ENCODE peak calls at places on chromosome 22, in five cellular contexts. I, D, K, F and Z are unnamed samples.

GRCh38 chr22:19169947-19170318 is 8.6 kb downstream of the SLC25A1 start:
- DNase-seq in I (no peak), K (no peak), D (no peak), F (peak; percentile 66), Z (no peak)

GRCh38 chr22:43777204-43777671 is 34.9 kb downstream of the EFCAB6 start:
- DNase-seq in D (no peak), K (no peak), F (no peak), I (no peak), Z (peak; percentile 15)

GRCh38 chr22:48803171-48803992 is 1024.3 kb downstream of the BRD1 start:
- DNase-seq in I (no peak), D (no peak), F (no peak), K (no peak), Z (no peak)

GRCh38 chr22:17774928-17775675 is 833 bp upstream of the BID start:
- DNase-seq in I (no peak), K (no peak), D (no peak), F (no peak), Z (no peak)

GRCh38 chr22:43205748-43206514 is 19.0 kb upstream of the TTLL12 start:
- DNase-seq in K (no peak), F (no peak), I (no peak), D (no peak), Z (no peak)

GRCh38 chr22:44023404-44024287 is 456 bp upstream of the PARVB start:
- DNase-seq in I (peak; percentile 50), F (no peak), K (no peak), D (no peak), Z (no peak)

GRCh38 chr22:48890693-48891554 is 936.7 kb downstream of the BRD1 start:
- DNase-seq in F (no peak), K (no peak), D (no peak), I (no peak), Z (no peak)

GRCh38 chr22:50530280-50530856 is 556 bp upstream of the TYMP start:
- DNase-seq in F (peak; percentile 94), D (peak; percentile 55), I (peak; percentile 88), K (peak; percentile 78), Z (no peak)

GRCh38 chr22:43412808-43413785 is 1.3 kb downstream of the MPPED1 start:
- DNase-seq in D (no peak), I (no peak), F (no peak), K (no peak), Z (no peak)

GRCh38 chr22:45905924-45906865 is 70.8 kb downstream of the WNT7B start:
- DNase-seq in D (no peak), K (peak; percentile 41), I (no peak), F (no peak), Z (no peak)

GRCh38 chr22:49392841-49393510 is 434.7 kb downstream of the BRD1 start:
- DNase-seq in D (no peak), F (peak; percentile 33), I (no peak), K (no peak), Z (no peak)

GRCh38 chr22:29393019-29393608 is 4.7 kb upstream of the AP1B1 start:
- DNase-seq in D (no peak), F (no peak), I (no peak), K (no peak), Z (no peak)

GRCh38 chr22:46267431-46268279 is at the start of gene TTC38:
- DNase-seq in K (peak; percentile 96), D (peak; percentile 85), F (peak; percentile 93), I (peak; percentile 94), Z (peak; percentile 90)

GRCh38 chr22:20866716-20867115 is 7.9 kb downstream of the SNAP29 start:
- DNase-seq in D (no peak), F (no peak), K (no peak), I (no peak), Z (no peak)

GRCh38 chr22:17087176-17088131 is 2.7 kb downstream of the IL17RA start:
- DNase-seq in D (no peak), K (no peak), F (peak; percentile 43), I (no peak), Z (no peak)

GRCh38 chr22:18042685-18043084 is 18.3 kb upstream of the MICAL3 start:
- DNase-seq in F (no peak), I (no peak), K (no peak), D (no peak), Z (no peak)

GRCh38 chr22:27240298-27240885 is 561.2 kb downstream of the MN1 start:
- DNase-seq in D (no peak), K (no peak), I (no peak), F (no peak), Z (no peak)

GRCh38 chr22:46582281-46582811 is 37.8 kb upstream of the GRAMD4 start:
- DNase-seq in F (peak; percentile 59), D (no peak), K (no peak), I (peak; percentile 81), Z (no peak)

GRCh38 chr22:46618667-46619066 is 1.5 kb upstream of the GRAMD4 start:
- DNase-seq in D (no peak), F (no peak), I (no peak), K (no peak), Z (no peak)

GRCh38 chr22:18023509-18024275 is 669 bp downstream of the MICAL3 start:
- DNase-seq in I (peak; percentile 90), D (peak; percentile 62), F (peak; percentile 84), K (peak; percentile 82), Z (peak; percentile 75)

GRCh38 chr22:39153220-39153860 is 860 bp upstream of the CBX7 start:
- DNase-seq in F (peak; percentile 68), I (no peak), K (no peak), D (peak; percentile 21), Z (no peak)

GRCh38 chr22:39150848-39151215 is 1.6 kb downstream of the CBX7 start:
- DNase-seq in D (peak; percentile 10), I (no peak), K (no peak), F (no peak), Z (no peak)

GRCh38 chr22:39152024-39152510 is 413 bp downstream of the CBX7 start:
- DNase-seq in D (peak; percentile 14), K (no peak), I (no peak), F (no peak), Z (no peak)

GRCh38 chr22:39151329-39151975 is 1.0 kb downstream of the CBX7 start:
- DNase-seq in D (peak; percentile 15), K (no peak), F (peak; percentile 67), I (no peak), Z (no peak)

DNA sequence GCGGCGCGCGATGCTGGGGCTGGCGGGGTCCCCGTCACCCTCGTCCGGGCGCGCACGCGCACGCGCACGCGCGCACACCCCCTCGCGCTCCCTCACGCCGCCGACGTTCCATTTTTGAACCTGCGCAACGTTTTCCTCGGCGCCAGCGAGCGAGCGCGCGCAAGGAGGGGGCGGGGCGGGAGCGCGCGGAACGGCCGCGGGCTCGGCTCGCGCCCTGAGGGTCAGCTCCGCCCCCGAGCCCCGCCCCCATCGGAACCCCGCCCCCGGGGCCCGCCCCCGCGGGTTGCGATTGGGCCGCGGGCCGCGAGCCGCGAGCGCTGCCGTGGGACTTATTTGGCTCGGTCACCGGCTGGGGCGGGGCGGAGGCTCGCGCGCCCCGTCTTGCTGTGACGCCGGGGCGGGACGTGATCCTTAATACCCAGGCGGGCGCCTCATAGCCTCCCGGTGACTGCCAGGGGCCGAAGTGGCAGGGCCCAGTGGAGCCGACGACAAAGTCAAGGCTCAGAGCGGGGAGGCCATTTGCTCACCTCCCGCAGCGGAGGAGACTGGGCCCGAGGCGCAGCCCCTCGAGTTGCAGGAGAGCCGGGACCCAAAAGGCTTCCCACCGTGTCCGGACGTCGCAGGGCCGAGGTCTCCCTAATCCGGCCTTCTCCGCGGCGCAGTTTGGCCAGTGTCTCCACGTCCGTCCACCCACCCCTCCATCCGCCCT is at the start of gene CBX7:
- DNase-seq in K (peak; percentile 95), I (peak; percentile 94), D (peak; percentile 96), F (peak; percentile 94), Z (peak; percentile 88)
- TF ChIP-seq POLR2A in K (peak; percentile 69), I (peak; percentile 73), D (peak; percentile 93), F (peak; percentile 39), Z (peak; percentile 34)

GRCh38 chr22:38190581-38190980 is 9.0 kb upstream of the PLA2G6 start:
- DNase-seq in D (no peak), F (no peak), I (no peak), K (no peak), Z (no peak)

GRCh38 chr22:38193580-38193979 is 8.2 kb upstream of the MAFF start:
- DNase-seq in K (peak; percentile 48), D (no peak), F (no peak), I (no peak), Z (no peak)

GRCh38 chr22:38191115-38191514 is 9.5 kb upstream of the PLA2G6 start:
- DNase-seq in D (no peak), I (no peak), K (no peak), F (no peak), Z (no peak)

GRCh38 chr22:38191746-38192474 is 9.9 kb upstream of the MAFF start:
- DNase-seq in D (no peak), I (no peak), K (no peak), F (no peak), Z (no peak)

GRCh38 chr22:38192475-38192863 is 9.3 kb upstream of the MAFF start:
- DNase-seq in D (no peak), F (no peak), I (no peak), K (no peak), Z (no peak)
- TF ChIP-seq POLR2A in D (no peak), F (no peak), I (no peak), K (no peak), Z (no peak)

GRCh38 chr22:30421695-30422480 is 3.7 kb upstream of the MTFP1 start:
- DNase-seq in F (no peak), D (no peak), K (no peak), I (no peak), Z (no peak)
- TF ChIP-seq POLR2A in F (no peak), D (no peak), K (no peak), I (peak; percentile 12), Z (no peak)

GRCh38 chr22:36336246-36337182 is 51.3 kb downstream of the MYH9 start:
- DNase-seq in D (no peak), I (no peak), K (peak; percentile 93), F (no peak), Z (no peak)

GRCh38 chr22:36335621-36336020 is 52.1 kb downstream of the MYH9 start:
- DNase-seq in I (no peak), D (no peak), K (no peak), F (no peak), Z (no peak)

GRCh38 chr22:36334838-36335603 is 52.7 kb downstream of the MYH9 start:
- DNase-seq in I (no peak), K (peak; percentile 67), F (no peak), D (no peak), Z (peak; percentile 64)

GRCh38 chr22:36339171-36340065 is 48.3 kb downstream of the MYH9 start:
- DNase-seq in D (no peak), K (no peak), F (no peak), I (no peak), Z (no peak)

DNA sequence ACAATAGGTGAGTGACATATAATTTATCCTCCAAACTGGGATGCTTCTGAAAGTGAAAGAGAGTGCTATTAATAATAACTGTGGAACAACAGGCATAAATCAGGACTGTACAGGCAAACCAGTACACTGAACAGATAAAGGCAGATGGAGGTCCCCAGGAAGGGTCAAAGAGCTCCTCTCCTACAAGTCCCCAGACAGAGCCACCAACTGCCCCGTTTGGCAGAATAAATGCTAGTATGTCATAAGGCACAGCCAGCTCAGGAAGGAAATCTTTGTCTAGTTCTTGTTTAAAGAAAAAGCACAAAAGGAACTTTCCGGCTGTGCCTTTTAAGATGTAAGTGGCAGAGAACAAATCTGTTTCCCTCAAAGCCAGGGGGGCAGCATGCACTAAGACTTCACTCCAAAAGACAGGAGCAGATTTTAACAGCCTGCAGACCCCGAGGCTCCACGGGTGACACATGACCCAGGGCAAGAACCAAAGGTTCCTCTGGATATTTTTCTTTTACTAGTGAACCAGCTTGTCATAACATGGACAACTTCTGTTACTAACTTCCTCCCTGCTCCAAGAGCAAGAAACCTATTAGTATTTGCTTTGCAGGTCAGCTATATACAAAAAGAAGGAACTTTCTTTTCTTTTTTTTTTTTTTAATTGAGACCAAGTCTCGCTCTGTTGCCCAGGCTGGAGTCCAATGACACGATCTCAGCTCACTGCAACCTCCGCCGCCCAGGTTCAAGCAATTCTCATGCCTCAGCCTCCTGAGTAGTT is 50.2 kb downstream of the MYH9 start:
- DNase-seq in I (no peak), D (no peak), K (no peak), F (no peak), Z (no peak)
- TF ChIP-seq POLR2A in I (no peak), D (no peak), K (no peak), F (no peak), Z (no peak)